ENCODE peak calls at places on chromosomes 7 and 10, in eight cellular contexts. One of them, this sample, is unnamed.

GRCh38 chr10:132462463-132463332 is 65.7 kb downstream of the PWWP2B start:
- DNase-seq in neural progenitor cell: no peak
- DNase-seq in heart right ventricle: no peak
- DNase-seq in right atrium auricular region: no peak
- DNase-seq in DND-41: no peak
- DNase-seq in HFF-Myc: no peak
- DNase-seq in mammary epithelial cell: no peak
- DNase-seq in PC-9: no peak
- DNase-seq in this sample: no peak

GRCh38 chr10:68184546-68184945 is 47.4 kb downstream of the ATOH7 start:
- DNase-seq in neural progenitor cell: no peak
- DNase-seq in PC-9: no peak
- DNase-seq in right atrium auricular region: no peak
- DNase-seq in mammary epithelial cell: no peak
- DNase-seq in heart right ventricle: no peak
- DNase-seq in DND-41: no peak
- DNase-seq in HFF-Myc: no peak
- DNase-seq in this sample: no peak

GRCh38 chr7:7103343-7104313 is 78.7 kb upstream of the C1GALT1 start:
- DNase-seq in HFF-Myc: peak
- DNase-seq in mammary epithelial cell: peak
- DNase-seq in neural progenitor cell: peak
- DNase-seq in heart right ventricle: no peak
- DNase-seq in right atrium auricular region: no peak
- DNase-seq in PC-9: no peak
- DNase-seq in DND-41: no peak
- DNase-seq in this sample: no peak

GRCh38 chr10:132397671-132398565 is 918 bp downstream of the PWWP2B start:
- DNase-seq in HFF-Myc: no peak
- DNase-seq in DND-41: peak
- DNase-seq in mammary epithelial cell: peak
- DNase-seq in PC-9: peak
- DNase-seq in heart right ventricle: peak
- DNase-seq in neural progenitor cell: peak
- DNase-seq in right atrium auricular region: peak
- DNase-seq in this sample: no peak

GRCh38 chr10:72063703-72064391 is 24.5 kb downstream of the SPOCK2 start:
- DNase-seq in heart right ventricle: no peak
- DNase-seq in mammary epithelial cell: peak
- DNase-seq in right atrium auricular region: no peak
- DNase-seq in HFF-Myc: no peak
- DNase-seq in PC-9: peak
- DNase-seq in DND-41: no peak
- DNase-seq in neural progenitor cell: no peak
- DNase-seq in this sample: no peak

GRCh38 chr10:99711129-99711719 is 20.7 kb downstream of the COX15 start:
- DNase-seq in right atrium auricular region: no peak
- DNase-seq in mammary epithelial cell: peak
- DNase-seq in DND-41: peak
- DNase-seq in heart right ventricle: no peak
- DNase-seq in neural progenitor cell: peak
- DNase-seq in PC-9: peak
- DNase-seq in HFF-Myc: peak
- DNase-seq in this sample: no peak

GRCh38 chr7:4665661-4666060 is 16.4 kb upstream of the FOXK1 start:
- DNase-seq in mammary epithelial cell: peak
- DNase-seq in neural progenitor cell: no peak
- DNase-seq in HFF-Myc: no peak
- DNase-seq in PC-9: no peak
- DNase-seq in DND-41: no peak
- DNase-seq in heart right ventricle: no peak
- DNase-seq in right atrium auricular region: no peak
- DNase-seq in this sample: no peak

GRCh38 chr7:41993173-41993867 is 243.7 kb downstream of the GLI3 start:
- DNase-seq in heart right ventricle: no peak
- DNase-seq in DND-41: no peak
- DNase-seq in mammary epithelial cell: no peak
- DNase-seq in PC-9: no peak
- DNase-seq in HFF-Myc: no peak
- DNase-seq in right atrium auricular region: no peak
- DNase-seq in neural progenitor cell: no peak
- DNase-seq in this sample: no peak

GRCh38 chr7:2116086-2116810 is 116.5 kb downstream of the MAD1L1 start:
- DNase-seq in HFF-Myc: no peak
- DNase-seq in right atrium auricular region: peak
- DNase-seq in DND-41: no peak
- DNase-seq in heart right ventricle: peak
- DNase-seq in PC-9: peak
- DNase-seq in neural progenitor cell: no peak
- DNase-seq in mammary epithelial cell: peak
- DNase-seq in this sample: no peak

GRCh38 chr7:2115739-2116065 is 117.0 kb downstream of the MAD1L1 start:
- DNase-seq in right atrium auricular region: no peak
- DNase-seq in PC-9: no peak
- DNase-seq in DND-41: no peak
- DNase-seq in HFF-Myc: no peak
- DNase-seq in heart right ventricle: peak
- DNase-seq in neural progenitor cell: no peak
- DNase-seq in mammary epithelial cell: no peak
- DNase-seq in this sample: no peak

GRCh38 chr7:2118056-2118455 is 114.7 kb downstream of the MAD1L1 start:
- DNase-seq in heart right ventricle: no peak
- DNase-seq in right atrium auricular region: no peak
- DNase-seq in DND-41: no peak
- DNase-seq in HFF-Myc: no peak
- DNase-seq in mammary epithelial cell: no peak
- DNase-seq in neural progenitor cell: no peak
- DNase-seq in PC-9: no peak
- DNase-seq in this sample: no peak

GRCh38 chr7:2117681-2118045 is 115.1 kb downstream of the MAD1L1 start:
- DNase-seq in mammary epithelial cell: no peak
- DNase-seq in HFF-Myc: no peak
- DNase-seq in heart right ventricle: no peak
- DNase-seq in PC-9: no peak
- DNase-seq in neural progenitor cell: no peak
- DNase-seq in right atrium auricular region: no peak
- DNase-seq in DND-41: no peak
- DNase-seq in this sample: no peak

DNA sequence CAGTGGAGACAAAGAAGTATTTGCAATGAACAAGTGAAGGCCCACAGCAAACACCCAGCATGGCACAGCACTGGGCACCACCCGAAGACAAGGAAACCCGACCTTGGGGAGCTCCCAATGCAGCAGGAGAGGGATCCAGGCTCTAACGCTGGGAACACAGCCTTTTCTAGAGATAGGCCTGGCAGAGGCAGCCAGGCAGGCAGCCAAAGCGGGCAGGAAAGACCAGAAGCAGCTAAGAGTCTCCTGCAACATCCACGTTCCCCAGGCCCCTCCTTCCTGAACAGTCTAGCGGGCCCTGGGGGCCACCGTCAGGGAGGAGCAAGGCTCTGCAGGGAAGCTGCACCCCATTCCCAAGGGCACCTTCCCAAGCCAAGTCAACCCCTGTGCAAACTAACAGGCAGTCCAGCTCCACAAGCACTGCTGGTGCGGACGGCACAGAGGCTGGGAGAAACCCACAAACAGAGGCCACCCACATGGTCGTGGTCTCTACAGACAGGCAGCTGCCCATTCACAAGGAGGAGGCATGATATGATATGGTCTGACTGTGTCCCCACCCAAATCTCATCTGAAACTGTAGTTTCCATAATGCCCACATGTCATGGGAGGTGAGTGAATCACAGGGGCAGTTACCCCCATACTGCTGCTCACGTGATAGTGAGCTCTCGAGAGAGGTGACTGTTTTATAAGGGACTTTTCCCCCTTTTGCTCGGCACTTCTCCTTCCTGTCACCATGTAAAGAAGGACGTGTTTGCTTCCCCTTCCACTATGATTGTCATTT is 115.7 kb downstream of the MAD1L1 start:
- DNase-seq in neural progenitor cell: no peak
- DNase-seq in DND-41: no peak
- DNase-seq in right atrium auricular region: no peak
- DNase-seq in PC-9: no peak
- DNase-seq in HFF-Myc: no peak
- DNase-seq in heart right ventricle: peak
- DNase-seq in mammary epithelial cell: peak
- DNase-seq in this sample: no peak
- TF ChIP-seq CTCF in neural progenitor cell: no peak
- TF ChIP-seq CTCF in DND-41: no peak
- TF ChIP-seq CTCF in right atrium auricular region: no peak
- TF ChIP-seq CTCF in PC-9: no peak
- TF ChIP-seq CTCF in HFF-Myc: no peak
- TF ChIP-seq CTCF in heart right ventricle: no peak
- TF ChIP-seq CTCF in mammary epithelial cell: no peak
- TF ChIP-seq CTCF in this sample: no peak

GRCh38 chr10:80600251-80600650 is 62.5 kb downstream of the SH2D4B start:
- DNase-seq in neural progenitor cell: no peak
- DNase-seq in mammary epithelial cell: no peak
- DNase-seq in HFF-Myc: no peak
- DNase-seq in DND-41: no peak
- DNase-seq in PC-9: no peak
- DNase-seq in heart right ventricle: no peak
- DNase-seq in right atrium auricular region: no peak
- DNase-seq in this sample: no peak

GRCh38 chr10:80598084-80598798 is 60.5 kb downstream of the SH2D4B start:
- DNase-seq in DND-41: no peak
- DNase-seq in PC-9: no peak
- DNase-seq in heart right ventricle: no peak
- DNase-seq in HFF-Myc: no peak
- DNase-seq in neural progenitor cell: no peak
- DNase-seq in right atrium auricular region: no peak
- DNase-seq in mammary epithelial cell: no peak
- DNase-seq in this sample: no peak

GRCh38 chr10:80599424-80599847 is 61.7 kb downstream of the SH2D4B start:
- DNase-seq in HFF-Myc: no peak
- DNase-seq in DND-41: peak
- DNase-seq in neural progenitor cell: peak
- DNase-seq in PC-9: peak
- DNase-seq in right atrium auricular region: no peak
- DNase-seq in mammary epithelial cell: peak
- DNase-seq in heart right ventricle: peak
- DNase-seq in this sample: no peak

GRCh38 chr10:80598951-80599350 is 61.2 kb downstream of the SH2D4B start:
- DNase-seq in neural progenitor cell: no peak
- DNase-seq in PC-9: no peak
- DNase-seq in heart right ventricle: no peak
- DNase-seq in DND-41: no peak
- DNase-seq in right atrium auricular region: no peak
- DNase-seq in mammary epithelial cell: no peak
- DNase-seq in HFF-Myc: no peak
- DNase-seq in this sample: no peak

GRCh38 chr10:80596391-80597257 is 58.9 kb downstream of the SH2D4B start:
- DNase-seq in heart right ventricle: no peak
- DNase-seq in neural progenitor cell: peak
- DNase-seq in right atrium auricular region: no peak
- DNase-seq in mammary epithelial cell: peak
- DNase-seq in DND-41: peak
- DNase-seq in HFF-Myc: no peak
- DNase-seq in PC-9: peak
- DNase-seq in this sample: no peak
- TF ChIP-seq CTCF in heart right ventricle: peak
- TF ChIP-seq CTCF in neural progenitor cell: peak
- TF ChIP-seq CTCF in right atrium auricular region: peak
- TF ChIP-seq CTCF in mammary epithelial cell: peak
- TF ChIP-seq CTCF in DND-41: peak
- TF ChIP-seq CTCF in HFF-Myc: peak
- TF ChIP-seq CTCF in PC-9: peak
- TF ChIP-seq CTCF in this sample: peak

DNA sequence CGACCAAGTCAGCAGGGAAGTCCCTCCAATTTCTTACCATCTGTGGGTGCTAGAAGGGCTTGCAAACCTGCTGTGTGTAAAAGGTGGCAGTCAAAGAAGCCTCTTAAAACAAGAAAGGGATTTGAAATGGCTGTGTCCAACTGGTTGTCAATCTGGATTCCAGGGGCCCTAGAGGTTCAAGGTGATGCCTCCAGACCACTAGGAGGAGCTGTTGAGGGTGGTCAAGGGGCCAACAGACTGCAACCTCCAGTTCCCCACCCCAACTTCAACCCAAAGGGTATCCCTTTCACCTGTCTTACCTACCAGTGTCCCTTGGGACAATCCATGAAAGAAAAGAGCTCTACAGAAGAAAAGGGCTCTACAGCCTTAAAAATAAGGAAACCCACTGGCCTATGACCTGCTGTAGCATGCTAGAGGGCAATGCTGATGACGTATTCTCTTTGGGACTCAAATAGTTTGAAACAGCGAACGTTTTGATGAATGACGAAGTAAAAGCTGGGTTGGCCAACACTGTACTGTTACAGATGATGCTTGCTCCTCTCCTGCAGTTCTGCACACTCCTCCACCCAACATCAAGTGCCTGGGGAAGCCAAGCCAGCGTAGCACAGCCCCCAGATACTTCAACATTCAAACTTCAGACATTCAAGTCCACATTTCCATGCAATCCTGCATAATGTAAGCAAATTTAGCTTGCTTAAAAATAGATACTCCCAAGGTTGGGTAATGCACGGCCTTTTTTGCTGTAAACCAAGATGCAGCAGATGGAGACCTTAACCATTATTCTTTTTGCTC is 46.0 kb upstream of the WDR11 start:
- DNase-seq in mammary epithelial cell: no peak
- DNase-seq in HFF-Myc: no peak
- DNase-seq in right atrium auricular region: no peak
- DNase-seq in heart right ventricle: no peak
- DNase-seq in PC-9: no peak
- DNase-seq in DND-41: no peak
- DNase-seq in neural progenitor cell: no peak
- DNase-seq in this sample: peak
- TF ChIP-seq CTCF in mammary epithelial cell: no peak
- TF ChIP-seq CTCF in HFF-Myc: no peak
- TF ChIP-seq CTCF in right atrium auricular region: no peak
- TF ChIP-seq CTCF in heart right ventricle: no peak
- TF ChIP-seq CTCF in PC-9: no peak
- TF ChIP-seq CTCF in DND-41: peak
- TF ChIP-seq CTCF in neural progenitor cell: peak
- TF ChIP-seq CTCF in this sample: no peak

GRCh38 chr7:106083717-106084116 is 28.4 kb downstream of the SYPL1 start:
- DNase-seq in mammary epithelial cell: no peak
- DNase-seq in right atrium auricular region: no peak
- DNase-seq in neural progenitor cell: no peak
- DNase-seq in heart right ventricle: no peak
- DNase-seq in DND-41: no peak
- DNase-seq in PC-9: no peak
- DNase-seq in HFF-Myc: no peak
- DNase-seq in this sample: no peak

GRCh38 chr7:106086062-106086461 is 26.1 kb downstream of the SYPL1 start:
- DNase-seq in HFF-Myc: no peak
- DNase-seq in right atrium auricular region: no peak
- DNase-seq in neural progenitor cell: no peak
- DNase-seq in heart right ventricle: no peak
- DNase-seq in PC-9: no peak
- DNase-seq in mammary epithelial cell: no peak
- DNase-seq in DND-41: no peak
- DNase-seq in this sample: no peak

GRCh38 chr7:106080307-106080987 is 31.7 kb downstream of the SYPL1 start:
- DNase-seq in neural progenitor cell: no peak
- DNase-seq in right atrium auricular region: no peak
- DNase-seq in PC-9: no peak
- DNase-seq in DND-41: no peak
- DNase-seq in mammary epithelial cell: no peak
- DNase-seq in HFF-Myc: no peak
- DNase-seq in heart right ventricle: no peak
- DNase-seq in this sample: no peak

GRCh38 chr7:106085015-106085414 is 27.1 kb downstream of the SYPL1 start:
- DNase-seq in DND-41: no peak
- DNase-seq in heart right ventricle: no peak
- DNase-seq in PC-9: no peak
- DNase-seq in neural progenitor cell: no peak
- DNase-seq in right atrium auricular region: no peak
- DNase-seq in HFF-Myc: no peak
- DNase-seq in mammary epithelial cell: no peak
- DNase-seq in this sample: no peak

GRCh38 chr7:106082087-106082854 is 29.8 kb downstream of the SYPL1 start:
- DNase-seq in mammary epithelial cell: no peak
- DNase-seq in heart right ventricle: no peak
- DNase-seq in HFF-Myc: no peak
- DNase-seq in PC-9: no peak
- DNase-seq in DND-41: no peak
- DNase-seq in right atrium auricular region: no peak
- DNase-seq in neural progenitor cell: no peak
- DNase-seq in this sample: no peak
- TF ChIP-seq CTCF in mammary epithelial cell: no peak
- TF ChIP-seq CTCF in heart right ventricle: no peak
- TF ChIP-seq CTCF in HFF-Myc: no peak
- TF ChIP-seq CTCF in PC-9: no peak
- TF ChIP-seq CTCF in DND-41: no peak
- TF ChIP-seq CTCF in right atrium auricular region: no peak
- TF ChIP-seq CTCF in neural progenitor cell: no peak
- TF ChIP-seq CTCF in this sample: no peak

This sample was measured in osteocyte.